ENCODE peak calls at places on chromosomes 16 and 17, in four cellular contexts. One of them, this sample, is unnamed.

GRCh38 chr17:40065771-40066510 is 3.2 kb downstream of the THRA start:
- DNase-seq in K562: no peak
- DNase-seq in HepG2: no peak
- DNase-seq in HCT116: no peak
- DNase-seq in this sample: no peak

GRCh38 chr16:12245088-12245922 is 268.8 kb downstream of the SNX29 start:
- DNase-seq in HCT116: no peak
- DNase-seq in HepG2: no peak
- DNase-seq in K562: no peak
- DNase-seq in this sample: no peak

GRCh38 chr16:17476414-17477259 is 5.9 kb upstream of the XYLT1 start:
- DNase-seq in HepG2: peak; percentile 58
- DNase-seq in K562: peak; percentile 18
- DNase-seq in HCT116: peak; percentile 47
- DNase-seq in this sample: no peak

GRCh38 chr16:79843631-79844043 is 243.1 kb upstream of the MAF start:
- DNase-seq in HepG2: no peak
- DNase-seq in K562: no peak
- DNase-seq in HCT116: no peak
- DNase-seq in this sample: no peak

GRCh38 chr17:64092952-64093451 is 36.9 kb downstream of the ERN1 start:
- DNase-seq in HCT116: no peak
- DNase-seq in HepG2: peak; percentile 17
- DNase-seq in K562: no peak
- DNase-seq in this sample: no peak

GRCh38 chr16:59849716-59850115 is 1115.6 kb upstream of the GOT2 start:
- DNase-seq in HCT116: no peak
- DNase-seq in K562: no peak
- DNase-seq in HepG2: no peak
- DNase-seq in this sample: no peak

GRCh38 chr17:7432296-7432695 is 2.9 kb upstream of the TMEM102 start:
- DNase-seq in HCT116: no peak
- DNase-seq in K562: no peak
- DNase-seq in HepG2: no peak
- DNase-seq in this sample: no peak

GRCh38 chr17:82444941-82445521 is 5.5 kb downstream of the CYBC1 start:
- DNase-seq in HCT116: no peak
- DNase-seq in K562: no peak
- DNase-seq in HepG2: no peak
- DNase-seq in this sample: no peak

GRCh38 chr17:72985882-72986720 is 106.4 kb downstream of the SLC39A11 start:
- DNase-seq in HepG2: peak; percentile 79
- DNase-seq in K562: peak; percentile 85
- DNase-seq in HCT116: peak; percentile 70
- DNase-seq in this sample: peak; percentile 53

GRCh38 chr17:40515491-40516041 is 14.1 kb upstream of the TNS4 start:
- DNase-seq in HepG2: no peak
- DNase-seq in K562: no peak
- DNase-seq in HCT116: no peak
- DNase-seq in this sample: no peak

GRCh38 chr16:67423634-67424575 is 7.0 kb upstream of the HSD11B2 start:
- DNase-seq in K562: no peak
- DNase-seq in HepG2: no peak
- DNase-seq in HCT116: no peak
- DNase-seq in this sample: no peak
- TF ChIP-seq POLR2AphosphoS5 in K562: no peak
- TF ChIP-seq POLR2AphosphoS5 in HepG2: no peak
- TF ChIP-seq POLR2AphosphoS5 in HCT116: no peak
- TF ChIP-seq POLR2AphosphoS5 in this sample: no peak

DNA sequence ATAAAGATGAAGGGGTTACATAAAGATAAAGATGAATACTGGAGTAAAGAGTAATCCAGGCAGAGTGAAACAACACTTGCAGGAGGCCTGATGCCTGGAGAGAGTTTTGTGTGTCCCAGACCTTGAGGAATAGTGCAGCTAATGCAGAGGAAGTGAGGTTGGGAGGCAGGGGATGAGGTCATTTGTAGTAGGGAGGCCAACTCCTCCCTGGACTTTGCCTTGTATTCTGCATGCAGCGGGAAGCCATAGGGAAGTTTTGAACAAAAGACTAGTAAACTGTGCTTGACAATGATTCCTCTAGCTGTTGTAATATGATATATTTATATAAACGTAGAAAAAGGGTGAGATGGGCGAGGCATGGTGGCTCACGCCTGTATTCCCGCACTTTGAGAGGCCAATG is 356.6 kb downstream of the KCNJ2 start:
- DNase-seq in HCT116: no peak
- DNase-seq in HepG2: no peak
- DNase-seq in K562: no peak
- DNase-seq in this sample: no peak
- TF ChIP-seq TCF7L2 in HCT116: no peak
- TF ChIP-seq TCF7L2 in HepG2: no peak
- TF ChIP-seq TCF7L2 in K562: no peak
- TF ChIP-seq TCF7L2 in this sample: no peak

DNA sequence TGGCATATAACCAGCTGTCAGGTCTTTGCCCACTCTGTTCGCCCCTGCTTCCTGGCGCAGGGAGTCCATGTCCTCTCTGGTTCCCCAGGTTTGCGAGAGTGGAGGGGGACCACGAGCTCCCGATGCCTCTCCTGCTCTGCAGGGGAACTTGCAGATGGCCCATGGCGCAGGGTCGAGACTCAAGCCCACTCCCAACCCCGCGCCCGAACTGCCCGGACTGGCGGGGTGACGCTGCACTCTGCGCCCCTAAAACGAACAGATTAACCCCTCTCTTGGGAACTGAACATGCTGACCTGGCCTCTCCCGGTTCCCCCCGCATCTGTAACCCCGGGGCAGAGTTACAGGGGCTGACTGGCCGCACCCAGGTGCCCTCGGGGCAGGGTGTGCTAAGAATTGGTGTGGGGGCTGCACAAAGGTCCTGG is 681 bp upstream of the PLA2G15 start:
- DNase-seq in HepG2: no peak
- DNase-seq in K562: no peak
- DNase-seq in HCT116: no peak
- DNase-seq in this sample: no peak
- H3K4me1 ChIP-seq in HepG2: peaks cover 59% of the 10 kb centered on the region
- H3K4me1 ChIP-seq in K562: peaks cover 26% of the 10 kb centered on the region
- H3K4me1 ChIP-seq in HCT116: peaks cover 5% of the 10 kb centered on the region
- H3K4me1 ChIP-seq in this sample: peaks cover 9% of the 10 kb centered on the region

DNA sequence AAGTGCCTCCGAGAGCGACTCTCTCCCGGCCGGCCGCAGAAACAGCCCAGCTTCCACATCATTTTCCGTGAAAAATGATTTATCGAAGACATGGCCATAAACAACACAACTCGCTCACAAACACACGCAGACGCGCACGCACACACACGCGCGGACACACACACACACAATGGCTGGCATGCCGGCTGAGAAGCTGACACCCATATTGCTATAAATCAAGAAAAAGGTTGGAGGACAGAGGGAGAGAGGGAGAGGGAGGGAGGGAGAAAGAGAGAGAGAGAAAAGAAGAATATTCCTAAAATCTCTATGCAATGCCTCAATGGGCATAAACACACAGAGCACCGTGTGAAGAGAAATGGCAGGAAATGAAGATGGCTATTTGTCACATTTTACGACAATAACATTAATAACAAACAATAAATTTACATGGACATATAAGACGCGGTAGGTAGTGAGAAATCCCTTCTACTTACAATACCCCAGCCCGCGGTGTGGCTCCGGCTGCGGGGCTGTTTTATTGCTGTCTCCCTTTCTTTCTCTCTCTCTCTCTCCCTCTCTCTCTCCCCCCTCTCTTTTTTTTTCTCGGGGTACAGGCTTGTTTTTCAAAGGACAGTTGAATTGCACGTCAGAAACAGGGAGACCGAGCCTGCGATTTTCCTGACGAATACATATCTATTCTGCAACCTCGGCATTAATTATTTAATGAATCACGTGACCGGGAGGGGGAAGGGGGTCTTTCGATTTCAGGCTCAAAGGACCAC is 9.5 kb downstream of the HOXB4 start:
- DNase-seq in K562: no peak
- DNase-seq in HepG2: no peak
- DNase-seq in HCT116: no peak
- DNase-seq in this sample: no peak
- TF ChIP-seq POLR2AphosphoS5 in K562: no peak
- TF ChIP-seq POLR2AphosphoS5 in HepG2: no peak
- TF ChIP-seq POLR2AphosphoS5 in HCT116: no peak
- TF ChIP-seq POLR2AphosphoS5 in this sample: peak; percentile 58

GRCh38 chr16:962901-963814 is 7.6 kb downstream of the LMF1 start:
- DNase-seq in HCT116: no peak
- DNase-seq in HepG2: no peak
- DNase-seq in K562: no peak
- DNase-seq in this sample: no peak
- TF ChIP-seq TCF7L2 in HCT116: no peak
- TF ChIP-seq TCF7L2 in HepG2: no peak
- TF ChIP-seq TCF7L2 in K562: no peak
- TF ChIP-seq TCF7L2 in this sample: no peak

DNA sequence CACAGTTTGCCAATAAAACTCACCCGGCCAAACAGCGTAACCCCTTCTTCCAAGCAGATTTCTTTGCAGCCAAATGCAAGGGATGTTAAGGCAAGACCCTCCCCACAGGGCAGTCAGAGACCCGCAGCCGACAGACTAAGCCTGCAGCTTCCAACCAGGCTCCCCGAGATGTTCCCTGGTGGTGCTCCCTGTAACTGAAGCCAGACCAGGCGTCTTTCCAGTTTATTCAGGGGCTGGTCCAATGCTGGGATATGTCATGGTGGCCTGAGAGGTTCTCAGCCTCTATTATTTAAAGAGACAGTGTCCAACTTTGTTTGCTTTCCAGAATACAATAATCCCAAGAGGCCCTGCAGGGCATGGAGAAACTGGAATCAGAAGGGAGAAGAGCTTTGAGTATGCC is at the start of gene PMP22:
- DNase-seq in HepG2: no peak
- DNase-seq in K562: no peak
- DNase-seq in HCT116: no peak
- DNase-seq in this sample: no peak
- H3K4me1 ChIP-seq in HepG2: peaks cover 33% of the 10 kb centered on the region
- H3K4me1 ChIP-seq in K562: peaks cover 14% of the 10 kb centered on the region
- H3K4me1 ChIP-seq in HCT116: peaks cover 14% of the 10 kb centered on the region
- H3K4me1 ChIP-seq in this sample: peaks cover 5% of the 10 kb centered on the region

GRCh38 chr17:4101127-4101798 is 41.6 kb downstream of the ZZEF1 start:
- DNase-seq in HCT116: no peak
- DNase-seq in K562: peak; percentile 65
- DNase-seq in HepG2: no peak
- DNase-seq in this sample: no peak
- TF ChIP-seq POLR2AphosphoS5 in HCT116: no peak
- TF ChIP-seq POLR2AphosphoS5 in K562: no peak
- TF ChIP-seq POLR2AphosphoS5 in HepG2: no peak
- TF ChIP-seq POLR2AphosphoS5 in this sample: no peak

This sample was measured in Panc1.